ENCODE peak calls at places on chromosomes 5 and 9, in six cellular contexts. X is NCI-H1105, N is heart left ventricle, F is RPMI7951, K is LHCN-M2, J is foreskin fibroblast. C is an unnamed sample.
A peak's percentile ranks its signal among the peaks of the same experiment; 100 is the strongest.

GRCh38 chr9:137286980-137287383 is 9.5 kb downstream of the TOR4A start:
- DNase-seq in X (no peak), N (peak; percentile 58), F (peak; percentile 61), K (peak; percentile 52), J (peak; percentile 70), C (peak; percentile 70)

GRCh38 chr5:78003442-78003841 is 227.3 kb upstream of the TBCA start:
- DNase-seq in X (no peak), N (no peak), F (no peak), K (no peak), J (no peak), C (no peak)

GRCh38 chr5:93058309-93058708 is 522.7 kb downstream of the NR2F1-AS1 start:
- DNase-seq in X (no peak), N (no peak), F (peak; percentile 64), K (peak; percentile 77), J (peak; percentile 92), C (peak; percentile 6)

GRCh38 chr5:149730620-149731331 is 666 bp downstream of the PPARGC1B start:
- DNase-seq in X (no peak), N (peak; percentile 75), F (peak; percentile 43), K (no peak), J (peak; percentile 46), C (peak; percentile 70)

GRCh38 chr5:41432481-41433253 is 77.7 kb downstream of the PLCXD3 start:
- DNase-seq in X (no peak), N (no peak), F (no peak), K (no peak), J (no peak), C (no peak)

GRCh38 chr9:20295555-20295954 is 326.7 kb downstream of the MLLT3 start:
- DNase-seq in X (no peak), N (no peak), F (no peak), K (no peak), J (no peak), C (no peak)

GRCh38 chr5:112024769-112025168 is 267.8 kb upstream of the NREP start:
- DNase-seq in X (no peak), N (no peak), F (no peak), K (no peak), J (peak; percentile 30), C (no peak)

GRCh38 chr5:169629847-169630548 is 7.1 kb upstream of the DOCK2 start:
- DNase-seq in X (no peak), N (no peak), F (peak; percentile 90), K (peak; percentile 74), J (peak; percentile 92), C (no peak)

GRCh38 chr5:9545959-9546851 is at the start of gene SEMA5A:
- DNase-seq in X (no peak), N (peak; percentile 85), F (peak; percentile 70), K (peak; percentile 45), J (peak; percentile 91), C (no peak)

GRCh38 chr5:16489322-16489791 is 23.8 kb upstream of the ZNF622 start:
- DNase-seq in X (peak; percentile 17), N (no peak), F (peak; percentile 42), K (peak; percentile 76), J (peak; percentile 74), C (peak; percentile 50)

GRCh38 chr5:32309766-32310165 is 3.0 kb downstream of the MTMR12 start:
- DNase-seq in X (no peak), N (no peak), F (no peak), K (no peak), J (no peak), C (no peak)

GRCh38 chr9:18534611-18535010 is 60.7 kb downstream of the ADAMTSL1 start:
- DNase-seq in X (no peak), N (no peak), F (no peak), K (no peak), J (no peak), C (no peak)

GRCh38 chr9:76894198-76894597 is 11.7 kb downstream of the PRUNE2 start:
- DNase-seq in X (no peak), N (no peak), F (no peak), K (no peak), J (no peak), C (peak; percentile 36)

GRCh38 chr5:56409331-56410190 is 176.4 kb upstream of the ANKRD55 start:
- DNase-seq in X (no peak), N (peak; percentile 35), F (peak; percentile 67), K (peak; percentile 79), J (peak; percentile 60), C (peak; percentile 65)

GRCh38 chr5:113524927-113525326 is 11.4 kb downstream of the YTHDC2 start:
- DNase-seq in X (no peak), N (no peak), F (no peak), K (no peak), J (no peak), C (no peak)

GRCh38 chr9:22216730-22217160 is 207.6 kb upstream of the CDKN2B start:
- DNase-seq in X (no peak), N (no peak), F (peak; percentile 98), K (peak; percentile 87), J (peak; percentile 92), C (peak; percentile 55)

GRCh38 chr5:35803221-35803651 is 53.5 kb upstream of the IL7R start:
- DNase-seq in X (peak; percentile 91), N (peak; percentile 38), F (peak; percentile 64), K (peak; percentile 85), J (peak; percentile 88), C (peak; percentile 85)

GRCh38 chr5:168282120-168282519 is 9.3 kb upstream of the WWC1 start:
- DNase-seq in X (no peak), N (no peak), F (peak; percentile 35), K (no peak), J (peak; percentile 82), C (no peak)

GRCh38 chr5:138597660-138598400 is 22.6 kb upstream of the HSPA9 start:
- DNase-seq in X (no peak), N (no peak), F (no peak), K (no peak), J (peak; percentile 60), C (no peak)

GRCh38 chr9:17852108-17852507 is 273.2 kb downstream of the SH3GL2 start:
- DNase-seq in X (no peak), N (no peak), F (no peak), K (no peak), J (no peak), C (no peak)